ENCODE peak calls at places on chromosomes 5 and 9, in ten cellular contexts. L is hepatocyte, K is OCI-LY7, M is psoas muscle, Y is brain microvascular endothelial cell, I is fibroblast of lung, B is spleen, U is astrocyte, O is left ventricle myocardium inferior, D is cardiac muscle cell. Q is an unnamed sample. For H3K36me3, the result is how much of the 10 kb centered on the place peaks cover.

GRCh38 chr9:90891656-90892055 is 90.0 kb downstream of the SYK start:
- DNase-seq in M (no peak), U (no peak), B (no peak), D (no peak), Y (no peak), L (no peak), I (no peak), O (no peak), K (no peak), Q (no peak)

GRCh38 chr5:162488077-162488476 is 420.5 kb downstream of the GABRG2 start:
- DNase-seq in B (no peak), O (no peak), Y (peak), I (no peak), D (no peak), K (no peak), L (no peak), U (no peak), M (no peak), Q (no peak)

GRCh38 chr9:95516221-95516735 is 493 bp downstream of the PTCH1 start:
- DNase-seq in B (no peak), U (no peak), O (no peak), Y (no peak), K (no peak), L (peak), M (no peak), I (peak), D (no peak), Q (no peak)

GRCh38 chr9:88034964-88035363 is 60.6 kb upstream of the CDK20 start:
- DNase-seq in I (no peak), D (no peak), O (no peak), U (no peak), M (no peak), B (no peak), K (no peak), Y (no peak), L (no peak), Q (no peak)

GRCh38 chr9:14366071-14366470 is 52.1 kb upstream of the NFIB start:
- DNase-seq in Y (peak), U (peak), B (no peak), I (peak), D (peak), O (no peak), K (no peak), M (peak), L (peak), Q (peak)

GRCh38 chr9:86281577-86282076 is 711 bp downstream of the ISCA1 start:
- DNase-seq in K (no peak), U (no peak), Y (no peak), L (peak), I (peak), M (no peak), B (no peak), O (no peak), D (no peak), Q (no peak)

GRCh38 chr9:89865357-89865756 is 260.5 kb downstream of the GADD45G start:
- DNase-seq in U (no peak), L (no peak), M (no peak), O (no peak), K (no peak), B (peak), Y (no peak), D (no peak), I (no peak), Q (no peak)

GRCh38 chr5:157342822-157343402 is 77.0 kb downstream of the CYFIP2 start:
- DNase-seq in M (peak), K (peak), O (no peak), I (no peak), D (peak), B (no peak), Y (peak), L (peak), U (no peak), Q (no peak)

GRCh38 chr5:43571237-43571636 is 14.4 kb upstream of the PAIP1 start:
- DNase-seq in B (no peak), K (no peak), D (peak), I (no peak), U (no peak), O (no peak), Y (no peak), M (no peak), L (no peak), Q (no peak)

GRCh38 chr9:127873223-127873691 is 4.2 kb downstream of the AK1 start:
- DNase-seq in M (no peak), L (no peak), D (no peak), U (no peak), Y (no peak), I (peak), B (no peak), O (no peak), K (no peak), Q (no peak)

DNA sequence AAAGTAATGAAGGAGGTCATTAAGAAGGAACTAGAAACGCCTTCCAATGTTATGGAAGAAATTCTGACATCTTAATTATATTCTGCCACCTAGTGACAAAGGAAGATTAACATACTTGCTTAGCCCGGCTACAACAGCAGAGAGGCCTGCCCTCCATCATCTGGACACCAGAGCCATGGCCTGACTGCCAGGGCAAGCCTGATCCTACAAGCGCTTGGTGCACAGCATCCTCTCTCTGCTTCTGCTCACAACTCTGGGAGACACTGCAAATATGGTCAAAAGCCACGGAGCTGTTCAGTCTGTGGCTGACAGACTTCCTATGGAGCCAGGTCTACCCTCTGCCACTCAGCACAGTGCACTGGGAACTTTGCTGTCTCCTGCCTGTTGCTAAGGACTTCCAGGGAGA is 87.3 kb upstream of the SLC44A1 start:
- DNase-seq in M (peak), D (peak), U (peak), O (peak), B (peak), K (peak), L (peak), I (peak), Y (peak), Q (peak)
- TF ChIP-seq CTCF in M (peak), D (peak), U (peak), O (peak), B (peak), K (peak), L (peak), I (peak), Y (peak), Q (peak)

DNA sequence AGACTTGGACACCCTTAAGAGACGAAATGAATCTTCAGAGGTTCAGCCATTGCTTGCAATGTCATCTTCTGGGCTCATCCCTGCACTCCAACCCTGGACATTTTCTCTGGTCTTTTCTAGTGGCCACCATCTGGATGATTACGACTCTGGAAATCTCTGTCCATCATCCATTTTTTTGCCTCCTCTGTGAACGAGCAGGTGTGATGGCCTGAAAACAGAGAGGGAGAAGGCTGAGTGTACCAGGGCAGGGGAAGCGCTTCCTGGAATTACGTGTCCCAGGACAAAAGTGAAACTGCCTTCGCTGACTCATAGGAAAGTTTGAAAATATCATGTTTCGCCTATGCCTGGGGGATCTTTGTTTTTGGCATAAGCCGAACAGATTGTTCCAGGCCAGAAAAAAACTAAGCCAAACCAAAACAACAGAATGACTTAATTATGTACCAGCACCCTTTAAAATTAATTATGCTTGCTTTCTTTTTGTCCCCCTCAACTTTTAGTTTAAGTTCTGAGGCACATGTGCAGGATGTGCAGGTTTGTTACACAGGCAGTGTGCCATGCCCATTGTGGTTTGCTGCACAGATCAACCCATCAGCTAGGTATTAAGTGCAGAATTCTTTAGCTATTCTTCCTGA is 31.9 kb downstream of the ANKRD33B start:
- DNase-seq in I (peak), B (no peak), D (peak), L (peak), K (no peak), Y (peak), O (no peak), M (no peak), U (peak), Q (peak)
- H3K4me3 ChIP-seq in I (peak), B (peak), D (no peak), L (no peak), K (no peak), Y (peak), O (peak), M (peak), U (peak), Q (peak)

GRCh38 chr5:160520609-160521391 is 99.1 kb downstream of the PTTG1 start:
- DNase-seq in M (no peak), K (no peak), O (no peak), U (no peak), L (no peak), Y (no peak), D (no peak), B (no peak), I (peak), Q (no peak)
- H3K36me3 ChIP-seq in M (under half), K (under half), O (under half), U (under half), L (under half), Y (under half), D (under half), B (under half), I (under half), Q (under half)

DNA sequence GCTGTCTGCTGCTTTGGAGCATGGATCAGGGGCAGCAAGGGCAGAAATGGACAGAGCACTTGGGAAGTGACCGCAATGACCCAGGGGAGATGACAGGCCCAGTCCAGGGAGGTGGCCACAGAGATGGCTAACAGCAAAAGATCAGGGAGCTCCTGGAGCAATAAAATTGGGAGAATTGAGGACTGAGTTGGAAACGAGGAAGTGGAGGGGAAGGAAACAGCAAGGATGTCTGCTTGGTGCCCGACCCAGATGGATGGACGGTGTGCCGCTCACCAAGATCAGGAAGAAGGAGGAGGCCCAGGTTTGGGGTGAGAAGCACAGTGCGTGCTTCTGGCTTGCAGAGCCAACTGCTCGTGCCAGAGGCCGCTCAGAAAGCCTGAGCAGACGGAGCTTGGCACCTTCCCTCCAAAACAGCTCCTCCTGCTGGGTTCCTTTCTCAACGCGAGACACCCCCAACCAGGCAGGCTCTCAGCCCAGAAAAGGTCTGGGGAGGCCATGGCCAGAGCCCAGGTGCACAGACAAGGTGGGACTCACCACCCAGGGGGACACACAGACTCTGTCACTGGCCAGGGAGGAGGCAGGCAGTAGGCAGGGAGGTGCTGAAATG is 1.7 kb upstream of the SLC34A1 start:
- DNase-seq in Y (no peak), U (no peak), D (peak), L (peak), B (no peak), I (no peak), M (no peak), K (peak), O (no peak), Q (no peak)
- TF ChIP-seq CTCF in Y (peak), U (peak), D (peak), L (peak), B (no peak), I (peak), M (no peak), K (peak), O (peak), Q (peak)

GRCh38 chr5:107515521-107515920 is 155.2 kb downstream of the EFNA5 start:
- DNase-seq in M (no peak), B (no peak), I (no peak), O (no peak), L (no peak), K (no peak), D (no peak), Y (no peak), U (no peak), Q (no peak)

GRCh38 chr5:107513337-107514125 is 157.2 kb downstream of the EFNA5 start:
- DNase-seq in Y (no peak), O (no peak), B (no peak), I (peak), D (no peak), M (no peak), L (no peak), K (peak), U (no peak), Q (no peak)

GRCh38 chr5:107508083-107508482 is 162.7 kb downstream of the EFNA5 start:
- DNase-seq in M (no peak), Y (no peak), D (no peak), U (no peak), L (no peak), I (no peak), K (no peak), O (no peak), B (no peak), Q (no peak)

GRCh38 chr5:107514305-107514704 is 156.4 kb downstream of the EFNA5 start:
- DNase-seq in M (no peak), L (no peak), I (peak), B (no peak), D (no peak), K (peak), O (no peak), Y (no peak), U (peak), Q (no peak)

GRCh38 chr5:107512029-107512428 is 158.7 kb downstream of the EFNA5 start:
- DNase-seq in U (no peak), D (no peak), K (peak), O (no peak), M (no peak), I (no peak), Y (no peak), L (no peak), B (no peak), Q (no peak)
- H3K4me3 ChIP-seq in U (no peak), D (no peak), K (peak), O (no peak), M (no peak), I (no peak), Y (no peak), L (no peak), B (no peak), Q (no peak)

GRCh38 chr5:176388341-176389113 is at the start of the genes HIGD2A and NOP16:
- DNase-seq in K (peak), B (peak), Y (peak), D (peak), I (peak), U (peak), M (peak), O (peak), L (peak), Q (peak)
- H3K36me3 ChIP-seq in K (half or more), B (under half), Y (under half), D (under half), I (under half), U (under half), M (under half), O (half or more), L (under half), Q (under half)

Q was measured in BJ.